ENCODE peak calls at places on chromosome 1, in six cellular contexts. One of them, this sample, is unnamed.

GRCh38 chr1:22754824-22755223 is 44.2 kb downstream of the EPHB2 start:
- DNase-seq in fibroblast of pulmonary artery: no peak
- DNase-seq in suprapubic skin: no peak
- DNase-seq in OCI-LY7: no peak
- DNase-seq in hepatocyte: no peak
- DNase-seq in PC-3: no peak
- DNase-seq in this sample: no peak

GRCh38 chr1:100217834-100218233 is 31.8 kb downstream of the DBT start:
- DNase-seq in PC-3: no peak
- DNase-seq in hepatocyte: no peak
- DNase-seq in suprapubic skin: no peak
- DNase-seq in fibroblast of pulmonary artery: no peak
- DNase-seq in OCI-LY7: no peak
- DNase-seq in this sample: no peak

GRCh38 chr1:153608089-153608672 is 4.8 kb downstream of the S100A16 start:
- DNase-seq in fibroblast of pulmonary artery: no peak
- DNase-seq in PC-3: peak
- DNase-seq in hepatocyte: no peak
- DNase-seq in suprapubic skin: no peak
- DNase-seq in OCI-LY7: no peak
- DNase-seq in this sample: no peak

GRCh38 chr1:161069201-161069685 is 448 bp downstream of the ARHGAP30 start:
- DNase-seq in suprapubic skin: no peak
- DNase-seq in fibroblast of pulmonary artery: no peak
- DNase-seq in OCI-LY7: peak
- DNase-seq in hepatocyte: peak
- DNase-seq in PC-3: no peak
- DNase-seq in this sample: no peak

GRCh38 chr1:9659328-9659727 is 7.8 kb downstream of the PIK3CD start:
- DNase-seq in PC-3: peak
- DNase-seq in hepatocyte: peak
- DNase-seq in OCI-LY7: no peak
- DNase-seq in fibroblast of pulmonary artery: peak
- DNase-seq in suprapubic skin: no peak
- DNase-seq in this sample: peak

GRCh38 chr1:3777078-3777547 is 4.6 kb downstream of the SMIM1 start:
- DNase-seq in hepatocyte: no peak
- DNase-seq in fibroblast of pulmonary artery: no peak
- DNase-seq in PC-3: no peak
- DNase-seq in suprapubic skin: peak
- DNase-seq in OCI-LY7: no peak
- DNase-seq in this sample: no peak

GRCh38 chr1:37108596-37109188 is 74.4 kb upstream of the GRIK3 start:
- DNase-seq in fibroblast of pulmonary artery: no peak
- DNase-seq in suprapubic skin: no peak
- DNase-seq in PC-3: no peak
- DNase-seq in OCI-LY7: no peak
- DNase-seq in hepatocyte: no peak
- DNase-seq in this sample: no peak

GRCh38 chr1:162145966-162146696 is 76.6 kb downstream of the NOS1AP start:
- DNase-seq in fibroblast of pulmonary artery: no peak
- DNase-seq in suprapubic skin: no peak
- DNase-seq in OCI-LY7: no peak
- DNase-seq in hepatocyte: no peak
- DNase-seq in PC-3: no peak
- DNase-seq in this sample: no peak

GRCh38 chr1:71049951-71050598 is 2.5 kb upstream of the PTGER3 start:
- DNase-seq in PC-3: peak
- DNase-seq in fibroblast of pulmonary artery: peak
- DNase-seq in OCI-LY7: peak
- DNase-seq in hepatocyte: peak
- DNase-seq in suprapubic skin: no peak
- DNase-seq in this sample: peak

GRCh38 chr1:111127923-111128643 is 11.8 kb downstream of the DRAM2 start:
- DNase-seq in fibroblast of pulmonary artery: no peak
- DNase-seq in suprapubic skin: no peak
- DNase-seq in hepatocyte: no peak
- DNase-seq in PC-3: no peak
- DNase-seq in OCI-LY7: peak
- DNase-seq in this sample: no peak

GRCh38 chr1:27536767-27537166 is 46.8 kb upstream of the WASF2 start:
- DNase-seq in hepatocyte: peak
- DNase-seq in suprapubic skin: no peak
- DNase-seq in PC-3: no peak
- DNase-seq in fibroblast of pulmonary artery: peak
- DNase-seq in OCI-LY7: no peak
- DNase-seq in this sample: peak
- TF ChIP-seq CTCF in hepatocyte: no peak
- TF ChIP-seq CTCF in suprapubic skin: no peak
- TF ChIP-seq CTCF in PC-3: no peak
- TF ChIP-seq CTCF in fibroblast of pulmonary artery: no peak
- TF ChIP-seq CTCF in OCI-LY7: no peak
- TF ChIP-seq CTCF in this sample: no peak

GRCh38 chr1:24742090-24742938 is 2.9 kb upstream of the CLIC4 start:
- DNase-seq in OCI-LY7: peak
- DNase-seq in fibroblast of pulmonary artery: peak
- DNase-seq in suprapubic skin: peak
- DNase-seq in hepatocyte: peak
- DNase-seq in PC-3: no peak
- DNase-seq in this sample: peak
- H3K4me3 ChIP-seq in OCI-LY7: no peak
- H3K4me3 ChIP-seq in fibroblast of pulmonary artery: no peak
- H3K4me3 ChIP-seq in suprapubic skin: no peak
- H3K4me3 ChIP-seq in hepatocyte: no peak
- H3K4me3 ChIP-seq in PC-3: no peak
- H3K4me3 ChIP-seq in this sample: no peak

DNA sequence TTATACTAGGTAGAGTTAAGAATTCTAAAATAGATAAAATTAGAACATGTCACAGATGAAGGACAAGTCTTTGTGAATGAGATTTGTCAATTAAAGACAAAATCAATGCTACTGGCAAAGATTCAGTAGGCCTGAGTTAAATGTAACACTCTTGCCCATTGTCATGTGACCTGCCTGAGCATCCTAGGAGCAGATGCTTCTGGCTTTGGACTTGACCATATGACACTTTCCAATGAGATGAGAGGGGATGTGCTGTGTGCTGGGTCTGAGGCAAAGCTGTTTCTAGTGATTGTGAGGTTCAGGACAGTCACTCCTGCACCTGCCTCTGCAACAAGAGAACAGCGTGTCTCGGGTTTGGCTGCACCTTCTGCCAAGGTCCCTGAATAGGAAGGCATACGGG is 144.9 kb downstream of the HIVEP3 start:
- DNase-seq in suprapubic skin: no peak
- DNase-seq in OCI-LY7: no peak
- DNase-seq in PC-3: no peak
- DNase-seq in hepatocyte: no peak
- DNase-seq in fibroblast of pulmonary artery: no peak
- DNase-seq in this sample: no peak
- TF ChIP-seq CTCF in suprapubic skin: no peak
- TF ChIP-seq CTCF in OCI-LY7: no peak
- TF ChIP-seq CTCF in PC-3: no peak
- TF ChIP-seq CTCF in hepatocyte: no peak
- TF ChIP-seq CTCF in fibroblast of pulmonary artery: no peak
- TF ChIP-seq CTCF in this sample: no peak

DNA sequence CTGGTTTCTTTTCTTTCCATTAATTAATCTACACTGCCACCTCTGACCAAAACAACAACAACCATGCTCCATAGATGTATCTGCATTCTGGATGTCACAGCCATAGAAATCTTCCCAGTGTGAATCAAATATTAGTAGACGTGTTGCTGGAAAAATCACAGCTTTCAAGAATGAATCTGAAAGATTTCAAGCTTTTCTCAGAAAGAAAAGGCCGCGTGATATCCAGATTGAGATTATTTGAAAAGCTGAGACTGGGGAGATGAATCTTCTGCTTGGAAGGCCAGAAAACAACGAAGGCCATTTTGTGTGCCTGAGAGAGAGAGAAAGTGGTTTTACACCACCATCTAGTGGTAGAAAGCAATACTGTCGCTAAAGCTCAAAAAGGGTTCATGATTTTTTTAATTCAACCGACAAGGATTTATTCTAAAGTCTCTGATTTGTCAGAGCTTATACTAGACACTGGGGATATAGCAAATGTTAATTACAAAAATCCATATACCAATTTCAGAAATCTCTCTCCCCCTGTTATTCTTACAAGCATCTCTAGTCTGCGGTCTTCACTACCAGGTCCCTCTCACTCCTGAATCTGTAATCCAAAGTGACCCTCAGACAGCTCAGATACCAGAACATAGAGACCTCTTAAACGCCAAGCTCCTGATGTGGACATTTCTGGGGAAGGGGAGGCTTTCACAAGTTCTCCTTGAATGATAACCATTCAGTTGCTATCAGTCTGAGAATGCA is 87.5 kb upstream of the SGIP1 start:
- DNase-seq in OCI-LY7: peak
- DNase-seq in hepatocyte: peak
- DNase-seq in PC-3: peak
- DNase-seq in fibroblast of pulmonary artery: peak
- DNase-seq in suprapubic skin: no peak
- DNase-seq in this sample: peak
- H3K4me3 ChIP-seq in OCI-LY7: peak
- H3K4me3 ChIP-seq in hepatocyte: no peak
- H3K4me3 ChIP-seq in PC-3: no peak
- H3K4me3 ChIP-seq in fibroblast of pulmonary artery: no peak
- H3K4me3 ChIP-seq in suprapubic skin: no peak
- H3K4me3 ChIP-seq in this sample: no peak

GRCh38 chr1:113811888-113812660 is at the start of gene RSBN1:
- DNase-seq in fibroblast of pulmonary artery: peak
- DNase-seq in suprapubic skin: peak
- DNase-seq in PC-3: peak
- DNase-seq in OCI-LY7: peak
- DNase-seq in hepatocyte: peak
- DNase-seq in this sample: peak
- TF ChIP-seq CTCF in fibroblast of pulmonary artery: no peak
- TF ChIP-seq CTCF in suprapubic skin: no peak
- TF ChIP-seq CTCF in PC-3: no peak
- TF ChIP-seq CTCF in OCI-LY7: no peak
- TF ChIP-seq CTCF in hepatocyte: no peak
- TF ChIP-seq CTCF in this sample: no peak

GRCh38 chr1:196593955-196594354 is 14.3 kb downstream of the KCNT2 start:
- DNase-seq in OCI-LY7: no peak
- DNase-seq in PC-3: no peak
- DNase-seq in hepatocyte: no peak
- DNase-seq in suprapubic skin: no peak
- DNase-seq in fibroblast of pulmonary artery: no peak
- DNase-seq in this sample: no peak
- H3K4me3 ChIP-seq in OCI-LY7: no peak
- H3K4me3 ChIP-seq in PC-3: no peak
- H3K4me3 ChIP-seq in hepatocyte: no peak
- H3K4me3 ChIP-seq in suprapubic skin: no peak
- H3K4me3 ChIP-seq in fibroblast of pulmonary artery: no peak
- H3K4me3 ChIP-seq in this sample: no peak

DNA sequence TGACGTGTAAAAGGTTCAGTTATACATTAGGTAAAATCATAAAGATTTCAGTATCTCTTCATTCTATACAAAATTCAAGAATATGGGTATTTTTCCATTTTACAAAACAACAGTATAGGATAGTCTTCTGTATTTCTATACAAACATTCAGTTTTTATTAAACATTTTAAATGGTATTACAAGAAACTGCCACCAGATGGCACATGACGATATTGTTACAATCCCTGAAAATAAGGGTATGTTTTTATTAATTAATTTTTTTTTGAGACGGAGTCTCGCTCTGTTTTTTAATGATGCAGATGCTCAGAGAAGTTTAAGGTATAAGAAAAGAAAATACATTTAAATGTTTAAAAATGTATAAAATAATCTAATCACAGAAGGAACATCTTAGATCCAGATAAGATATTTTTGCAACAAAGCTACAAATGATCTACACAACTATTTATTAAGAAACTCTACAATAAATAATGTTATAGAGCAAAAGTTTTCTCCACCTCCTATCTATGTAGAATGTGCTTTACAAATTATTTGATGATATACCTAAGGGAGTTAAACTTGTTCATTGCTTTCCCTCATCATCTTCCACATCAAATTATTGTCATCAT is 23.5 kb upstream of the RSBN1 start:
- DNase-seq in PC-3: peak
- DNase-seq in hepatocyte: peak
- DNase-seq in fibroblast of pulmonary artery: peak
- DNase-seq in OCI-LY7: peak
- DNase-seq in suprapubic skin: no peak
- DNase-seq in this sample: peak
- TF ChIP-seq CTCF in PC-3: peak
- TF ChIP-seq CTCF in hepatocyte: peak
- TF ChIP-seq CTCF in fibroblast of pulmonary artery: peak
- TF ChIP-seq CTCF in OCI-LY7: peak
- TF ChIP-seq CTCF in suprapubic skin: peak
- TF ChIP-seq CTCF in this sample: peak

DNA sequence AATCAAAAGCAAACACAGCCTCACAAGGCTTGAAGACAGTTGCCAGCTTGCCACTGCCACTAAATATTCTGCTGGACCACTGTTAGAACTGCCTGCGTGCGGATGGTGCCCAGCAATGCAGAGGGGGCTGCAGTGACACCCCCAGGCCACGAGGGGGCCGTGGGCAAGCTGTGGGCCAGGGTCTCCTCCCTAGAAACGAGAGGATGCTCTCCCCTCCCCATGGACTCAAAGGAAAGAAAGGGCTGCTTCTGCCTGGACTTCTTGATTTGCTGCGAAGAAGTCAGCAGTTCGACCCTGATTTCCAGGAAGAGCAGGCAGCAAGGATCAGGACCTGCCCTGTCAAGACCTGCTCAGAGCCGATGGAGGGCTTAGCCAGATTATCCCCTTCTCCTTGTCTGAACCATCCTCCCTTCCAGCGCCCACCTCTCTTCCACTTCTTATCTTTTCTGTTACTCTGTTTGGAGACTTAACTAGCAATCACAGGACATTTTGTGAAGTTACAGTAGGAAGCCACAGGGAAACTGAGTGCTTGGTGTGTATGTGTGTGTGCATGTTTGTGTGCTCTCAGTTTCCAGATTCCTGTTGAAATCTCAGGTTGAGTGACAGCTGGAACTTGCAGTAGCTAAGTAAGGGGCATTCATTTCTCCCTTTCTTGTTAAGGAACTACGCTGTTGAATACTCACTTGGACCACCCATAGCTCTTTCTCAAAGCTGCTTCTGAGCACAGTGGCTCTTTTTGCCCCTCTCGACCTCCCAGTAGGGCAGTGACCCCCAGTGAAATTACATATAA is 2.7 kb downstream of the MAN1C1 start:
- DNase-seq in hepatocyte: peak
- DNase-seq in OCI-LY7: peak
- DNase-seq in suprapubic skin: no peak
- DNase-seq in PC-3: peak
- DNase-seq in fibroblast of pulmonary artery: peak
- DNase-seq in this sample: no peak
- H3K4me3 ChIP-seq in hepatocyte: no peak
- H3K4me3 ChIP-seq in OCI-LY7: no peak
- H3K4me3 ChIP-seq in suprapubic skin: peak
- H3K4me3 ChIP-seq in PC-3: no peak
- H3K4me3 ChIP-seq in fibroblast of pulmonary artery: no peak
- H3K4me3 ChIP-seq in this sample: no peak

This sample was measured in fibroblast of mammary gland.